ENCODE peak calls at places on chromosomes 13 and 19, in nine cellular contexts. T, A, Q, M, O, G, Z, V and J are unnamed samples. For H3K27me3 and H3K9me3, the result is how much of the 10 kb centered on the place peaks cover.

GRCh38 chr13:70568571-70568970 is 460.3 kb upstream of the KLHL1 start:
- DNase-seq in T (no peak), A (peak), Q (peak), M (no peak), O (peak), G (no peak), Z (no peak), V (no peak), J (peak)

GRCh38 chr19:23283925-23284324 is 33.7 kb upstream of the ZNF724 start:
- DNase-seq in T (peak), A (peak), Q (peak), M (peak), O (no peak), G (no peak), Z (peak), V (peak), J (peak)

GRCh38 chr19:50515168-50515561 is 1.5 kb upstream of the ASPDH start:
- DNase-seq in T (peak), A (no peak), Q (no peak), M (no peak), O (no peak), G (no peak), Z (no peak), V (no peak), J (no peak)

GRCh38 chr13:37326319-37326718 is 220.9 kb upstream of the CSNK1A1L start:
- DNase-seq in T (no peak), A (no peak), Q (no peak), M (no peak), O (no peak), G (no peak), Z (no peak), V (no peak), J (no peak)

GRCh38 chr19:8445488-8446001 is 770 bp downstream of the HNRNPM start:
- DNase-seq in T (peak), A (peak), Q (peak), M (peak), O (peak), G (no peak), Z (peak), V (peak), J (peak)

GRCh38 chr13:80428344-80429096 is 87.6 kb upstream of the SPRY2 start:
- DNase-seq in T (no peak), A (no peak), Q (no peak), M (no peak), O (no peak), G (no peak), Z (no peak), V (no peak), J (no peak)

GRCh38 chr19:38183227-38183914 is 40.7 kb downstream of the DPF1 start:
- DNase-seq in T (no peak), A (peak), Q (peak), M (no peak), O (no peak), G (no peak), Z (no peak), V (no peak), J (no peak)

GRCh38 chr13:100019780-100020356 is 38.3 kb downstream of the ZIC2 start:
- DNase-seq in T (no peak), A (no peak), Q (no peak), M (no peak), O (no peak), G (no peak), Z (no peak), V (no peak), J (no peak)

GRCh38 chr19:34220472-34221063 is 33.8 kb upstream of the GARRE1 start:
- DNase-seq in T (peak), A (peak), Q (peak), M (peak), O (peak), G (peak), Z (peak), V (peak), J (peak)

GRCh38 chr13:45339867-45340266 is 1.1 kb downstream of the TPT1 start:
- DNase-seq in T (no peak), A (no peak), Q (no peak), M (no peak), O (no peak), G (no peak), Z (no peak), V (no peak), J (no peak)

GRCh38 chr19:6030214-6030507 is 52.2 kb upstream of the RANBP3 start:
- DNase-seq in T (no peak), A (no peak), Q (no peak), M (no peak), O (peak), G (peak), Z (no peak), V (no peak), J (no peak)

GRCh38 chr13:101942038-101942437 is 459.8 kb downstream of the FGF14 start:
- DNase-seq in T (no peak), A (peak), Q (peak), M (no peak), O (peak), G (no peak), Z (no peak), V (no peak), J (no peak)

GRCh38 chr19:53908106-53908932 is 759 bp upstream of the CACNG7 start:
- DNase-seq in T (peak), A (no peak), Q (peak), M (no peak), O (peak), G (peak), Z (no peak), V (peak), J (peak)

GRCh38 chr19:34393629-34394028 is 10.6 kb upstream of the PDCD2L start:
- DNase-seq in T (no peak), A (no peak), Q (no peak), M (no peak), O (no peak), G (no peak), Z (no peak), V (no peak), J (peak)

GRCh38 chr19:47505506-47505905 is 9.4 kb downstream of the NAPA start:
- DNase-seq in T (no peak), A (no peak), Q (no peak), M (no peak), O (no peak), G (no peak), Z (no peak), V (no peak), J (no peak)

GRCh38 chr13:101394597-101394996 is 21.7 kb downstream of the NALCN start:
- DNase-seq in T (no peak), A (no peak), Q (no peak), M (no peak), O (no peak), G (no peak), Z (no peak), V (no peak), J (no peak)

DNA sequence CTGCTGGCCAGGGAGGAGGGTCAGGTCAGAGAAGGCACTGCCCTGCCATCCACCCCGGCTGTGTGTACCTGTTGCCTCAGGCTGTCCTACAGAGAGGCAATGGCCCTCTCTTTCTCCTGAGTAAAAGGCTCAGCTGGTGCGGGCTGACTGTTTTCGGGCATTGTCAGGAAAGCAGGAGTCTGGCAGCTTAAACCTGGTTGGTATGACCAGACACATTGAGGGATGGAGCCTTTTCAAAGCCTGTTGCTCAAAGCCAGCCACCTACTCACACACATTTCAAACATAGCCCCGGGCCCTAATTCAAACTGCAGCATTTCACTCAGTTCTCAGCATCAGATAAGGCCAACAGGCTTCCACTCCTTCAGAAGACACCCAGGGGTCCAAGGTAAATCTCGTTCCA is 61.8 kb upstream of the PDX1 start:
- DNase-seq in T (no peak), A (no peak), Q (no peak), M (no peak), O (no peak), G (no peak), Z (no peak), V (no peak), J (no peak)
- H3K27me3 ChIP-seq in T (under half), A (under half), Q (under half), M (under half), O (under half), G (under half), Z (under half), V (under half), J (under half)

GRCh38 chr19:28051047-28051446 is 1161.9 kb downstream of the UQCRFS1 start:
- DNase-seq in T (peak), A (no peak), Q (no peak), M (no peak), O (no peak), G (no peak), Z (no peak), V (no peak), J (no peak)
- H3K9me3 ChIP-seq in T (under half), A (under half), Q (under half), M (under half), O (under half), G (under half), Z (under half), V (under half), J (under half)

GRCh38 chr13:41457589-41458186 is 338 bp downstream of the RGCC start:
- DNase-seq in T (no peak), A (no peak), Q (no peak), M (no peak), O (no peak), G (no peak), Z (peak), V (no peak), J (no peak)
- H3K27me3 ChIP-seq in T (under half), A (under half), Q (half or more), M (under half), O (under half), G (under half), Z (under half), V (under half), J (under half)

GRCh38 chr19:15737722-15738121 is at the start of gene OR10H3:
- DNase-seq in T (no peak), A (no peak), Q (no peak), M (no peak), O (no peak), G (no peak), Z (no peak), V (no peak), J (no peak)

GRCh38 chr19:15740785-15741184 is 3.0 kb downstream of the OR10H3 start:
- DNase-seq in T (no peak), A (no peak), Q (no peak), M (no peak), O (no peak), G (no peak), Z (no peak), V (no peak), J (no peak)
- H3K9me3 ChIP-seq in T (under half), A (under half), Q (under half), M (under half), O (under half), G (under half), Z (under half), V (under half), J (under half)

GRCh38 chr19:408441-409005 is 424 bp downstream of the C2CD4C start:
- DNase-seq in T (no peak), A (no peak), Q (peak), M (no peak), O (no peak), G (no peak), Z (peak), V (no peak), J (no peak)
- H3K27me3 ChIP-seq in T (under half), A (half or more), Q (under half), M (under half), O (under half), G (under half), Z (under half), V (under half), J (under half)

GRCh38 chr13:103263448-103263847 is 197.2 kb upstream of the SLC10A2 start:
- DNase-seq in T (no peak), A (no peak), Q (no peak), M (no peak), O (no peak), G (no peak), Z (no peak), V (no peak), J (no peak)
- H3K9me3 ChIP-seq in T (under half), A (under half), Q (under half), M (under half), O (under half), G (under half), Z (under half), V (under half), J (under half)

DNA sequence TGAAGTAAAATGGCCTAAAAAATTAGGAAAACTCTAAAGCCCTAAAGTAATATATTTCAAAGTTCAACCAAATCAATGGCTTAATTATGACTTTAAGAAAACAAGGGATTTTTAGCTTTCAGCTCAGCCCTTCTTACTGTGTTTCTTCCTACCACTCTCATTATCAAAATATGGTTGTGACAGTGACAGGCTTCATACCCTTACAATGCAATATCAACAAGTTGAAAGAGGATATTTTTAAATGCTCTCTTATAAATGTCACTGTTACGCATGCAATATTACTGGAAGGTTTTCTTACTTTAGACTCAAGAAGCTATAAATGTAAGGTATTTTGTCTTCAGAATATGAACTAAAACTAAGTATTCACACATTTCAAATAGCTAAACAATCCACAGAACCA is 1225.7 kb upstream of the MIR17HG start:
- DNase-seq in T (no peak), A (no peak), Q (no peak), M (no peak), O (no peak), G (no peak), Z (no peak), V (no peak), J (no peak)
- H3K27me3 ChIP-seq in T (under half), A (under half), Q (under half), M (under half), O (under half), G (under half), Z (under half), V (under half), J (under half)